ENCODE peak calls at places on chromosome 1, in ten cellular contexts. U, T, H, Z, B, G, K, J, A and W are unnamed samples.

GRCh38 chr1:15275921-15276683 is 29.1 kb downstream of the FHAD1 start:
- DNase-seq in B (no peak), U (no peak), J (no peak), T (no peak), Z (peak; percentile 58), H (no peak), A (no peak), G (no peak), K (no peak), W (no peak)

GRCh38 chr1:234093741-234094140 is 189.3 kb downstream of the SLC35F3 start:
- DNase-seq in T (no peak), U (no peak), J (no peak), K (no peak), G (no peak), H (no peak), Z (no peak), A (no peak), B (no peak), W (no peak)

GRCh38 chr1:16605532-16605931 is 7.8 kb downstream of the NBPF1 start:
- DNase-seq in B (no peak), A (no peak), T (no peak), U (no peak), K (no peak), Z (no peak), G (no peak), J (no peak), H (no peak), W (peak; percentile 21)

GRCh38 chr1:225973158-225973557 is 26.0 kb downstream of the SDE2 start:
- DNase-seq in H (no peak), G (no peak), A (no peak), T (peak; percentile 91), Z (no peak), B (no peak), J (no peak), K (peak; percentile 54), U (no peak), W (no peak)

GRCh38 chr1:11523261-11523660 is 44.3 kb downstream of the DISP3 start:
- DNase-seq in A (no peak), B (no peak), Z (no peak), U (no peak), H (no peak), J (no peak), K (no peak), G (no peak), T (no peak), W (no peak)

GRCh38 chr1:170114916-170115315 is 30.8 kb upstream of the NTMT2 start:
- DNase-seq in H (no peak), G (no peak), Z (no peak), A (no peak), U (no peak), J (no peak), K (no peak), B (no peak), T (no peak), W (no peak)

GRCh38 chr1:59690531-59690930 is 124.2 kb upstream of the HOOK1 start:
- DNase-seq in K (no peak), B (no peak), T (no peak), H (no peak), Z (no peak), G (no peak), J (no peak), U (no peak), A (no peak), W (no peak)

GRCh38 chr1:230157409-230158390 is 90.7 kb downstream of the GALNT2 start:
- DNase-seq in J (no peak), A (no peak), T (no peak), Z (no peak), K (peak; percentile 44), U (no peak), G (no peak), H (no peak), B (no peak), W (no peak)

GRCh38 chr1:35449334-35450008 is 107.7 kb downstream of the KIAA0319L start:
- DNase-seq in K (no peak), U (no peak), H (no peak), Z (no peak), B (no peak), T (no peak), G (no peak), A (no peak), J (no peak), W (no peak)

GRCh38 chr1:194233069-194233468 is 1046.7 kb upstream of the B3GALT2 start:
- DNase-seq in U (no peak), T (no peak), B (no peak), K (no peak), J (no peak), H (no peak), A (no peak), Z (no peak), G (no peak), W (no peak)

GRCh38 chr1:221430133-221430960 is 311.5 kb downstream of the DUSP10 start:
- DNase-seq in A (no peak), H (no peak), B (no peak), G (no peak), T (no peak), J (no peak), K (no peak), Z (no peak), U (no peak), W (no peak)